ENCODE peak calls at places on chromosomes 6 and 20, in six cellular contexts. Y is fibroblast of the aortic adventitia, E is myocyte, T is neuronal stem cell, F is left ventricle myocardium superior, W is HCEC 1CT. V is an unnamed sample.

GRCh38 chr6:136036601-136037000 is 185.1 kb downstream of the PDE7B start:
- DNase-seq in Y (peak), E (no peak), T (no peak), F (no peak), W (no peak), V (no peak)

GRCh38 chr20:63966172-63966943 is 3.4 kb downstream of the ZNF512B start:
- DNase-seq in Y (no peak), E (no peak), T (no peak), F (peak), W (no peak), V (no peak)

GRCh38 chr20:5100684-5101347 is 18.9 kb downstream of the PCNA start:
- DNase-seq in Y (peak), E (peak), T (peak), F (peak), W (peak), V (peak)

GRCh38 chr6:5071216-5071615 is 13.9 kb upstream of the PPP1R3G start:
- DNase-seq in Y (no peak), E (no peak), T (no peak), F (no peak), W (no peak), V (no peak)

GRCh38 chr6:122677436-122677835 is 67.2 kb downstream of the PKIB start:
- DNase-seq in Y (no peak), E (no peak), T (no peak), F (no peak), W (no peak), V (no peak)

GRCh38 chr6:101232946-101233345 is 160.6 kb upstream of the GRIK2 start:
- DNase-seq in Y (no peak), E (no peak), T (no peak), F (no peak), W (no peak), V (no peak)

GRCh38 chr20:13913517-13913916 is 76.9 kb downstream of the SEL1L2 start:
- DNase-seq in Y (no peak), E (no peak), T (no peak), F (no peak), W (no peak), V (no peak)

GRCh38 chr6:90146914-90147668 is 149.6 kb downstream of the BACH2 start:
- DNase-seq in Y (no peak), E (no peak), T (no peak), F (no peak), W (no peak), V (no peak)

GRCh38 chr20:37901280-37901666 is 1.7 kb upstream of the VSTM2L start:
- DNase-seq in Y (no peak), E (no peak), T (no peak), F (no peak), W (no peak), V (no peak)

GRCh38 chr20:19787366-19787765 is 29.3 kb downstream of the RIN2 start:
- DNase-seq in Y (peak), E (no peak), T (no peak), F (no peak), W (no peak), V (no peak)

GRCh38 chr6:139153876-139154275 is 19.0 kb downstream of the HECA start:
- DNase-seq in Y (peak), E (no peak), T (no peak), F (no peak), W (peak), V (no peak)

GRCh38 chr6:53986721-53987526 is 124.3 kb upstream of the MLIP start:
- DNase-seq in Y (no peak), E (no peak), T (no peak), F (peak), W (peak), V (no peak)

GRCh38 chr6:143034689-143035334 is 25.9 kb upstream of the AIG1 start:
- DNase-seq in Y (no peak), E (no peak), T (no peak), F (no peak), W (no peak), V (no peak)

GRCh38 chr20:59184880-59185447 is 21.3 kb downstream of the ZNF831 start:
- DNase-seq in Y (no peak), E (peak), T (no peak), F (no peak), W (no peak), V (no peak)

GRCh38 chr20:47304287-47304686 is 52.2 kb downstream of the ZMYND8 start:
- DNase-seq in Y (peak), E (no peak), T (no peak), F (no peak), W (peak), V (no peak)

GRCh38 chr6:18078875-18079274 is 43.6 kb downstream of the NHLRC1 start:
- DNase-seq in Y (no peak), E (no peak), T (no peak), F (no peak), W (no peak), V (no peak)

GRCh38 chr6:21874372-21874771 is 280.8 kb downstream of the SOX4 start:
- DNase-seq in Y (no peak), E (no peak), T (no peak), F (no peak), W (no peak), V (no peak)

GRCh38 chr6:45650527-45651135 is 272.9 kb upstream of the SUPT3H start:
- DNase-seq in Y (peak), E (peak), T (no peak), F (no peak), W (peak), V (no peak)

GRCh38 chr6:67736161-67736560 is 898.9 kb upstream of the ADGRB3 start:
- DNase-seq in Y (peak), E (no peak), T (no peak), F (no peak), W (no peak), V (no peak)

GRCh38 chr6:34131326-34132081 is 14.4 kb downstream of the GRM4 start:
- DNase-seq in Y (no peak), E (no peak), T (no peak), F (no peak), W (no peak), V (no peak)

GRCh38 chr6:133340557-133340956 is 99.4 kb downstream of the EYA4 start:
- DNase-seq in Y (peak), E (no peak), T (no peak), F (no peak), W (peak), V (no peak)

GRCh38 chr6:18107061-18107460 is 15.4 kb downstream of the NHLRC1 start:
- DNase-seq in Y (no peak), E (no peak), T (no peak), F (no peak), W (no peak), V (no peak)

GRCh38 chr6:11354019-11354418 is 121.6 kb upstream of the NEDD9 start:
- DNase-seq in Y (peak), E (peak), T (no peak), F (peak), W (peak), V (peak)

GRCh38 chr20:44802702-44803101 is 7.6 kb downstream of the RIMS4 start:
- DNase-seq in Y (no peak), E (no peak), T (no peak), F (no peak), W (no peak), V (no peak)

GRCh38 chr6:29651413-29652197 is 5.3 kb upstream of the MOG start:
- DNase-seq in Y (peak), E (peak), T (no peak), F (no peak), W (peak), V (no peak)

GRCh38 chr6:155292711-155293110 is 21.6 kb downstream of the TFB1M start:
- DNase-seq in Y (no peak), E (no peak), T (no peak), F (no peak), W (no peak), V (no peak)

GRCh38 chr6:45478235-45478634 is 100.5 kb upstream of the SUPT3H start:
- DNase-seq in Y (peak), E (no peak), T (no peak), F (no peak), W (peak), V (no peak)

GRCh38 chr20:23245553-23246128 is 105.0 kb upstream of the NXT1 start:
- DNase-seq in Y (peak), E (peak), T (no peak), F (peak), W (peak), V (peak)

GRCh38 chr6:154169193-154169847 is 130.3 kb downstream of the OPRM1 start:
- DNase-seq in Y (no peak), E (no peak), T (no peak), F (no peak), W (no peak), V (no peak)

GRCh38 chr6:108156180-108156937 is 9.5 kb upstream of the NR2E1 start:
- DNase-seq in Y (no peak), E (peak), T (no peak), F (no peak), W (peak), V (no peak)

V was measured in left ventricle myocardium inferior.